ENCODE peak calls at places on chromosomes 4 and X, in nine cellular contexts. W is colonic mucosa, C is dorsolateral prefrontal cortex, V is breast epithelium, R is PC-3, O is foreskin keratinocyte, E is pancreas, S is tibial nerve, H is PC-9. X is an unnamed sample. For H3K27me3, the result is how much of the 10 kb centered on the place peaks cover.

GRCh38 chr4:15836362-15836761 is 58.2 kb downstream of the CD38 start:
- DNase-seq in W (no peak), C (no peak), V (no peak), R (peak), O (no peak), E (no peak), S (no peak), H (peak), X (no peak)

GRCh38 chr4:142743071-142743825 is 102.9 kb downstream of the INPP4B start:
- DNase-seq in W (no peak), C (no peak), V (no peak), R (peak), O (peak), E (no peak), S (no peak), H (no peak), X (no peak)

GRCh38 chrX:136168929-136169735 is 21.8 kb downstream of the FHL1 start:
- DNase-seq in W (peak), C (peak), V (no peak), R (peak), O (peak), E (no peak), S (no peak), H (peak), X (no peak)

GRCh38 chr4:95250544-95251137 is 298.1 kb downstream of the UNC5C start:
- DNase-seq in W (no peak), C (no peak), V (no peak), R (peak), O (peak), E (no peak), S (no peak), H (peak), X (no peak)

GRCh38 chrX:6852869-6853268 is 294.6 kb upstream of the STS start:
- DNase-seq in W (no peak), C (no peak), V (no peak), R (no peak), O (no peak), E (no peak), S (no peak), H (no peak), X (no peak)

GRCh38 chr4:168384437-168385141 is 66.0 kb upstream of the DDX60 start:
- DNase-seq in W (peak), C (no peak), V (no peak), R (no peak), O (no peak), E (no peak), S (no peak), H (no peak), X (no peak)

GRCh38 chr4:112234952-112235609 is 3.5 kb downstream of the AP1AR start:
- DNase-seq in W (peak), C (peak), V (no peak), R (peak), O (peak), E (peak), S (peak), H (peak), X (peak)

GRCh38 chr4:113878718-113879117 is 100.7 kb downstream of the ARSJ start:
- DNase-seq in W (no peak), C (no peak), V (no peak), R (peak), O (peak), E (no peak), S (no peak), H (no peak), X (no peak)

GRCh38 chr4:529563-529962 is 30.6 kb downstream of the PIGG start:
- DNase-seq in W (no peak), C (no peak), V (no peak), R (no peak), O (no peak), E (no peak), S (no peak), H (no peak), X (no peak)

GRCh38 chrX:115560978-115561604 is at the start of gene PLS3:
- DNase-seq in W (peak), C (peak), V (peak), R (peak), O (peak), E (peak), S (peak), H (peak), X (peak)

GRCh38 chr4:186623546-186623945 is 68.2 kb upstream of the MTNR1A start:
- DNase-seq in W (no peak), C (no peak), V (no peak), R (no peak), O (no peak), E (no peak), S (no peak), H (no peak), X (no peak)

GRCh38 chr4:37737456-37737855 is 51.3 kb upstream of the RELL1 start:
- DNase-seq in W (no peak), C (no peak), V (no peak), R (peak), O (peak), E (no peak), S (no peak), H (peak), X (no peak)

GRCh38 chr4:110091426-110091825 is 107.0 kb downstream of the ELOVL6 start:
- DNase-seq in W (no peak), C (no peak), V (no peak), R (peak), O (peak), E (no peak), S (no peak), H (peak), X (no peak)

GRCh38 chr4:8641256-8641655 is 48.7 kb downstream of the CPZ start:
- DNase-seq in W (no peak), C (no peak), V (peak), R (no peak), O (no peak), E (no peak), S (no peak), H (no peak), X (no peak)

GRCh38 chr4:6714954-6715353 is 1.0 kb upstream of the BLOC1S4 start:
- DNase-seq in W (no peak), C (no peak), V (no peak), R (no peak), O (no peak), E (no peak), S (no peak), H (no peak), X (no peak)

GRCh38 chr4:181647396-181648107 is 595.6 kb upstream of the TENM3 start:
- DNase-seq in W (no peak), C (no peak), V (no peak), R (no peak), O (no peak), E (no peak), S (no peak), H (no peak), X (no peak)

GRCh38 chr4:105092768-105093167 is 53.9 kb upstream of the TET2 start:
- DNase-seq in W (no peak), C (no peak), V (no peak), R (peak), O (peak), E (no peak), S (no peak), H (no peak), X (no peak)

GRCh38 chrX:48003367-48003757 is 427 bp downstream of the ZNF182 start:
- DNase-seq in W (peak), C (no peak), V (no peak), R (no peak), O (no peak), E (peak), S (no peak), H (no peak), X (no peak)

GRCh38 chr4:129344058-129344457 is 248.1 kb downstream of the C4orf33 start:
- DNase-seq in W (peak), C (no peak), V (no peak), R (peak), O (no peak), E (peak), S (no peak), H (no peak), X (no peak)

GRCh38 chr4:74111990-74112389 is 13.0 kb upstream of the CXCL2 start:
- DNase-seq in W (no peak), C (peak), V (no peak), R (no peak), O (peak), E (no peak), S (peak), H (no peak), X (peak)

GRCh38 chrX:82589410-82589809 is 918.7 kb upstream of the POU3F4 start:
- DNase-seq in W (no peak), C (no peak), V (no peak), R (peak), O (no peak), E (no peak), S (no peak), H (no peak), X (no peak)

GRCh38 chr4:73945674-73946449 is 36.0 kb downstream of the PF4 start:
- DNase-seq in W (no peak), C (no peak), V (no peak), R (no peak), O (no peak), E (no peak), S (no peak), H (no peak), X (peak)

GRCh38 chrX:8960809-8961413 is 73.0 kb downstream of the FAM9B start:
- DNase-seq in W (no peak), C (no peak), V (no peak), R (no peak), O (no peak), E (no peak), S (no peak), H (no peak), X (no peak)

DNA sequence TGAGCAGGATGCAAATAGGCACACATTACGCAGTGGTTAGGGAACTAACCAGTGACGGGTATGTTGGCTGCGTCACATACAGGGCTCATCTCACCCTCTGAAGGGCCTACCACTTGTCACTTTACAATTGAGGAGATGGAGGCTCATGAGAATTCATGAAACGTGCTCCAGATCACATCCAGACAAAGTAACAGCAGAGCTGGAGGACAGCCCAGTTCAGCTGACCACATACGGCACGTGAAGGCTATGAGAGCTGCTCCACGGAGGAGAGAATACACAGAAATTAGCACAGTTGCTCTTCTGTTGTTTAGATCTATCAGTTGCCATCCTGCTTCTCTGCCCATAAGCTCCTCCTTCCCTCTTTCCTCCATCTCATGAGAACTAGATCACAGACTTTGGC is 78.4 kb downstream of the FAM9B start:
- DNase-seq in W (no peak), C (no peak), V (no peak), R (no peak), O (no peak), E (no peak), S (no peak), H (no peak), X (no peak)
- H3K27me3 ChIP-seq in W (under half), C (half or more), V (under half), R (under half), O (under half), E (under half), S (under half), H (under half), X (under half)

GRCh38 chr4:30380404-30380998 is 339.7 kb upstream of the PCDH7 start:
- DNase-seq in W (peak), C (no peak), V (no peak), R (peak), O (peak), E (peak), S (no peak), H (peak), X (no peak)
- TF ChIP-seq CTCF in W (peak), C (peak), V (no peak), R (peak), O (peak), E (peak), S (peak), H (peak), X (no peak)

GRCh38 chrX:53333853-53334252 is 52.5 kb upstream of the IQSEC2 start:
- DNase-seq in W (no peak), C (no peak), V (no peak), R (no peak), O (no peak), E (no peak), S (no peak), H (no peak), X (no peak)

GRCh38 chrX:53330331-53330730 is 48.9 kb upstream of the IQSEC2 start:
- DNase-seq in W (no peak), C (no peak), V (no peak), R (no peak), O (no peak), E (no peak), S (no peak), H (no peak), X (no peak)

GRCh38 chrX:53332204-53332603 is 50.8 kb upstream of the IQSEC2 start:
- DNase-seq in W (no peak), C (no peak), V (no peak), R (no peak), O (no peak), E (no peak), S (no peak), H (no peak), X (no peak)
- H3K27me3 ChIP-seq in W (under half), C (under half), V (under half), R (under half), O (under half), E (under half), S (half or more), H (under half), X (under half)

GRCh38 chr4:119665718-119666117 is 37.1 kb upstream of the PDE5A start:
- DNase-seq in W (no peak), C (no peak), V (no peak), R (no peak), O (no peak), E (no peak), S (no peak), H (no peak), X (no peak)

GRCh38 chr4:119664168-119664907 is 35.7 kb upstream of the PDE5A start:
- DNase-seq in W (no peak), C (no peak), V (no peak), R (no peak), O (no peak), E (no peak), S (no peak), H (no peak), X (no peak)

GRCh38 chr4:119667802-119668201 is 39.2 kb upstream of the PDE5A start:
- DNase-seq in W (no peak), C (no peak), V (no peak), R (no peak), O (no peak), E (no peak), S (no peak), H (no peak), X (no peak)

GRCh38 chr4:119663160-119663788 is 34.7 kb upstream of the PDE5A start:
- DNase-seq in W (no peak), C (no peak), V (no peak), R (no peak), O (no peak), E (no peak), S (no peak), H (no peak), X (no peak)

GRCh38 chr4:119666653-119667091 is 38.1 kb upstream of the PDE5A start:
- DNase-seq in W (no peak), C (no peak), V (no peak), R (no peak), O (no peak), E (no peak), S (no peak), H (no peak), X (no peak)
- TF ChIP-seq CTCF in W (no peak), C (no peak), V (no peak), R (no peak), O (no peak), E (no peak), S (no peak), H (no peak), X (no peak)

GRCh38 chrX:16196829-16197228 is 29.5 kb downstream of the MAGEB17 start:
- DNase-seq in W (no peak), C (no peak), V (no peak), R (no peak), O (no peak), E (no peak), S (no peak), H (no peak), X (no peak)

GRCh38 chrX:16188687-16189086 is 21.4 kb downstream of the MAGEB17 start:
- DNase-seq in W (no peak), C (no peak), V (no peak), R (peak), O (no peak), E (no peak), S (no peak), H (no peak), X (no peak)

GRCh38 chrX:16187024-16187698 is 19.9 kb downstream of the MAGEB17 start:
- DNase-seq in W (no peak), C (no peak), V (no peak), R (peak), O (no peak), E (no peak), S (no peak), H (no peak), X (no peak)

GRCh38 chrX:16186380-16187007 is 19.2 kb downstream of the MAGEB17 start:
- DNase-seq in W (no peak), C (no peak), V (no peak), R (no peak), O (no peak), E (no peak), S (no peak), H (no peak), X (no peak)

DNA sequence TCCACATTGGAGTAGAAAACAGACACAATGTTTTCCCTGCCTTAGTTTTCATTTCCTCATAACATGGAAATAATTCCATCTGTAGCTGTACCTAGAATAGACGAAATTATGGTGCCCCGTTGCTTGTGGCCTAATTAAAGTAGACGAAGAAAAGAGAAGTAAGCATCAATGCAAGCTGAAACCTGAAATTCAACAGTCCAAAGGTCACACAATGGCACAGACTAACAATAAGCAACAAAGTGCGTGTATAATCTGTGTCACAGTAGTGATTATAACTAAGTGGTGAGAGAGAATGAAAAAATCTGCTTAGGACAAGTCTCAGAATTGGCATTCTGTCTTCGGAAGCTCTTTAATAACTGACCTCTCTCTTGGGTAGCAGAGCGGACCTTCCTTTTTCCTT is 24.3 kb downstream of the MAGEB17 start:
- DNase-seq in W (no peak), C (no peak), V (no peak), R (no peak), O (no peak), E (no peak), S (no peak), H (no peak), X (no peak)
- H3K27me3 ChIP-seq in W (under half), C (half or more), V (under half), R (under half), O (under half), E (under half), S (under half), H (under half), X (under half)

GRCh38 chrX:24566233-24566632 is 80.9 kb downstream of the PCYT1B start:
- DNase-seq in W (no peak), C (no peak), V (no peak), R (no peak), O (no peak), E (no peak), S (no peak), H (no peak), X (no peak)

GRCh38 chrX:24563291-24564010 is 83.7 kb downstream of the PCYT1B start:
- DNase-seq in W (no peak), C (no peak), V (no peak), R (no peak), O (no peak), E (no peak), S (no peak), H (no peak), X (no peak)

GRCh38 chrX:24561121-24561520 is 86.0 kb downstream of the PCYT1B start:
- DNase-seq in W (no peak), C (no peak), V (no peak), R (peak), O (no peak), E (no peak), S (no peak), H (no peak), X (no peak)
- TF ChIP-seq CTCF in W (no peak), C (peak), V (no peak), R (peak), O (peak), E (no peak), S (no peak), H (peak), X (no peak)